ENCODE peak calls at places on chromosomes 7 and 10, in five cellular contexts. One of them, this sample, is unnamed.

GRCh38 chr10:44775402-44775741 is 135.8 kb upstream of the TMEM72 start:
- DNase-seq in H1: no peak
- DNase-seq in epithelial cell of esophagus: no peak
- DNase-seq in coronary artery: no peak
- DNase-seq in endothelial cell: no peak
- DNase-seq in this sample: no peak

GRCh38 chr7:75611557-75612178 is 119.5 kb downstream of the SPDYE5 start:
- DNase-seq in endothelial cell: peak
- DNase-seq in epithelial cell of esophagus: no peak
- DNase-seq in H1: no peak
- DNase-seq in coronary artery: peak
- DNase-seq in this sample: no peak

GRCh38 chr10:131933016-131933694 is 32.3 kb downstream of the PPP2R2D start:
- DNase-seq in epithelial cell of esophagus: no peak
- DNase-seq in endothelial cell: no peak
- DNase-seq in coronary artery: no peak
- DNase-seq in H1: no peak
- DNase-seq in this sample: no peak

GRCh38 chr10:59881640-59882039 is 24.7 kb downstream of the CCDC6 start:
- DNase-seq in endothelial cell: no peak
- DNase-seq in coronary artery: no peak
- DNase-seq in H1: no peak
- DNase-seq in epithelial cell of esophagus: no peak
- DNase-seq in this sample: no peak

GRCh38 chr7:28921822-28922221 is 36.3 kb downstream of the TRIL start:
- DNase-seq in epithelial cell of esophagus: peak
- DNase-seq in H1: no peak
- DNase-seq in endothelial cell: peak
- DNase-seq in coronary artery: no peak
- DNase-seq in this sample: no peak

GRCh38 chr10:131788386-131788785 is 112.4 kb upstream of the PPP2R2D start:
- DNase-seq in H1: no peak
- DNase-seq in epithelial cell of esophagus: no peak
- DNase-seq in coronary artery: no peak
- DNase-seq in endothelial cell: no peak
- DNase-seq in this sample: no peak

GRCh38 chr10:110005716-110006115 is 2.1 kb upstream of the ADD3 start:
- DNase-seq in epithelial cell of esophagus: peak
- DNase-seq in endothelial cell: peak
- DNase-seq in H1: no peak
- DNase-seq in coronary artery: no peak
- DNase-seq in this sample: no peak

GRCh38 chr10:51139176-51139575 is 64.9 kb downstream of the PRKG1 start:
- DNase-seq in coronary artery: no peak
- DNase-seq in epithelial cell of esophagus: no peak
- DNase-seq in H1: no peak
- DNase-seq in endothelial cell: no peak
- DNase-seq in this sample: no peak

GRCh38 chr7:37230221-37230620 is 218.4 kb downstream of the ELMO1 start:
- DNase-seq in epithelial cell of esophagus: peak
- DNase-seq in H1: no peak
- DNase-seq in coronary artery: no peak
- DNase-seq in endothelial cell: no peak
- DNase-seq in this sample: no peak

GRCh38 chr7:13603661-13604060 is 385.8 kb downstream of the ETV1 start:
- DNase-seq in epithelial cell of esophagus: peak
- DNase-seq in coronary artery: no peak
- DNase-seq in H1: no peak
- DNase-seq in endothelial cell: no peak
- DNase-seq in this sample: no peak

GRCh38 chr7:22154130-22154529 is 202.8 kb downstream of the RAPGEF5 start:
- DNase-seq in epithelial cell of esophagus: no peak
- DNase-seq in endothelial cell: peak
- DNase-seq in H1: no peak
- DNase-seq in coronary artery: no peak
- DNase-seq in this sample: no peak

GRCh38 chr7:27112960-27113949 is 10.8 kb upstream of the HOXA2 start:
- DNase-seq in H1: no peak
- DNase-seq in coronary artery: peak
- DNase-seq in endothelial cell: no peak
- DNase-seq in epithelial cell of esophagus: peak
- DNase-seq in this sample: no peak

GRCh38 chr7:22943997-22944396 is 69.9 kb downstream of the HYCC1 start:
- DNase-seq in coronary artery: no peak
- DNase-seq in epithelial cell of esophagus: peak
- DNase-seq in H1: no peak
- DNase-seq in endothelial cell: no peak
- DNase-seq in this sample: no peak

This sample was measured in iPS DF 6.9.